ENCODE peak calls at places on chromosome 11, in nine cellular contexts. Y, O, K, W, F, B, J, Q and Z are unnamed samples. For H3K4me1, the result is how much of the 10 kb centered on the place peaks cover.

GRCh38 chr11:368414-369335 is 624 bp upstream of the B4GALNT4 start:
- DNase-seq in Q (no peak), F (no peak), W (no peak), K (no peak), O (no peak), J (no peak), B (no peak), Y (no peak), Z (no peak)

GRCh38 chr11:116452447-116452846 is 320.3 kb downstream of the BUD13 start:
- DNase-seq in F (no peak), B (no peak), J (no peak), Q (no peak), Y (no peak), O (no peak), K (no peak), W (no peak), Z (no peak)

GRCh38 chr11:35340101-35340500 is 79.3 kb downstream of the SLC1A2 start:
- DNase-seq in B (no peak), J (no peak), F (no peak), Q (no peak), W (no peak), O (no peak), Y (no peak), K (no peak), Z (no peak)

GRCh38 chr11:117443269-117444186 is 115.9 kb downstream of the CEP164 start:
- DNase-seq in O (no peak), B (no peak), K (peak), W (peak), Y (peak), F (no peak), J (peak), Q (peak), Z (peak)

GRCh38 chr11:86670179-86670578 is 2.2 kb downstream of the ME3 start:
- DNase-seq in W (no peak), B (no peak), K (no peak), J (no peak), Q (no peak), F (no peak), Y (no peak), O (no peak), Z (no peak)

GRCh38 chr11:33674035-33674814 is 26.4 kb downstream of the C11orf91 start:
- DNase-seq in K (no peak), B (no peak), J (no peak), W (no peak), Y (no peak), O (no peak), F (no peak), Q (no peak), Z (no peak)

GRCh38 chr11:3146612-3147256 is 18.4 kb downstream of the OSBPL5 start:
- DNase-seq in B (no peak), O (no peak), J (no peak), W (no peak), F (no peak), K (no peak), Y (no peak), Q (no peak), Z (no peak)

GRCh38 chr11:119473226-119473625 is 50.3 kb upstream of the THY1 start:
- DNase-seq in K (no peak), J (no peak), B (no peak), O (no peak), Y (no peak), W (no peak), Q (no peak), F (no peak), Z (no peak)

GRCh38 chr11:112453601-112454577 is 193.2 kb upstream of the PLET1 start:
- DNase-seq in J (peak), K (peak), F (peak), Q (no peak), B (no peak), Y (peak), O (peak), W (peak), Z (peak)

GRCh38 chr11:16738949-16739262 is 459 bp downstream of the C11orf58 start:
- DNase-seq in O (no peak), Q (no peak), Y (no peak), B (no peak), F (no peak), W (no peak), K (no peak), J (no peak), Z (no peak)

GRCh38 chr11:124865902-124866851 is 945 bp downstream of the ROBO3 start:
- DNase-seq in Q (no peak), J (peak), W (peak), B (no peak), F (peak), K (peak), Y (peak), O (peak), Z (peak)

GRCh38 chr11:64224151-64224890 is 1.7 kb downstream of the TRPT1 start:
- DNase-seq in O (no peak), Y (no peak), B (no peak), J (no peak), K (no peak), F (no peak), Q (no peak), W (no peak), Z (no peak)

GRCh38 chr11:1341928-1342524 is 32.6 kb upstream of the TOLLIP start:
- DNase-seq in J (no peak), B (no peak), O (no peak), Q (no peak), K (peak), W (no peak), F (no peak), Y (peak), Z (peak)

DNA sequence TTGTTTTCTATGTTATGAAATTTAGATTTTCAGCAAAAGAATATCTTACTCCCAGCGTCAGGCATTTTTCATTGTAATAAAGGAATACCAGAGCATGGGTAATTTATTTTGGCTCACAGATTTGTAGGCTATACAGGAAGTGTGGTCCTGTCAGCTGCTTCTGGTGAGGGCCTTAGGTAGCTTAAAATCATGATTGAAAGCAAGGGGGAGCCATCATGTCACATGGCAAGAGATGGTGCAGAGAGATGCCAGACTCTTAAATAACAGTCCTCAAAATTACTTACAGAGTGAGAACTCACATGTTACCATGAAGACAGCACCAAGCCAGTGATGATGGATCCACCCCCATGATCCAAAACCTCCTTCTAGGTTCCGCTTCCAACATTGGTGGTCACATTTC is 825.0 kb upstream of the CHORDC1 start:
- DNase-seq in W (no peak), F (no peak), J (no peak), Y (no peak), Q (no peak), B (no peak), K (no peak), O (no peak), Z (no peak)
- H3K4me1 ChIP-seq in W (under half), F (under half), J (under half), Y (under half), Q (under half), B (under half), K (under half), O (under half), Z (under half)

DNA sequence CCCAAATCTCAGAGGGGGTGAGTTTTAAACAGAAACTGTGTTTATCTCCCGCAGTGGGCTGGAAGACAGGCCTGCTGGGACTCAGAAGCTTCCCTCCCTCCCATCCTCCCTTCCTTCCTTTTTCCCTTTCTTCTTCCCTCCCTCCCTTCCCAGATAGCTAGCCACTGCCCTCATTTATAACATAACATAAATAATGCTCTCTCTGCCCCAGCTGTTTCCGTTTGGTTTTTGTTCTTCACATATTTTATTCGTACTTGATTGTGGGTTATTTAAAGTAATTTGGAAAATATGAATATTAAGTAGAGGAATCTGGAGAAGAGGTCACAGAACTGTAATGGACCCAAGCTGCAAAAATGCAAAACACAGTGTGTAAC is 140.9 kb downstream of the TEAD1 start:
- DNase-seq in Q (no peak), O (no peak), W (no peak), K (no peak), J (no peak), F (no peak), B (no peak), Y (no peak), Z (no peak)
- H3K4me1 ChIP-seq in Q (under half), O (half or more), W (under half), K (under half), J (under half), F (under half), B (half or more), Y (under half), Z (half or more)

GRCh38 chr11:96101146-96101545 is 177.2 kb upstream of the MTMR2 start:
- DNase-seq in F (no peak), B (no peak), K (no peak), Q (no peak), Y (no peak), W (no peak), O (no peak), J (no peak), Z (no peak)

GRCh38 chr11:96102664-96103068 is 178.8 kb upstream of the MTMR2 start:
- DNase-seq in F (no peak), O (no peak), K (no peak), B (no peak), Y (no peak), J (no peak), W (no peak), Q (no peak), Z (no peak)

GRCh38 chr11:96105197-96105895 is 181.4 kb upstream of the MTMR2 start:
- DNase-seq in F (no peak), Q (no peak), J (no peak), O (no peak), K (no peak), Y (no peak), B (no peak), W (no peak), Z (no peak)

GRCh38 chr11:96103721-96104120 is 179.8 kb upstream of the MTMR2 start:
- DNase-seq in J (no peak), F (no peak), Y (no peak), Q (no peak), K (no peak), B (no peak), O (no peak), W (no peak), Z (no peak)

DNA sequence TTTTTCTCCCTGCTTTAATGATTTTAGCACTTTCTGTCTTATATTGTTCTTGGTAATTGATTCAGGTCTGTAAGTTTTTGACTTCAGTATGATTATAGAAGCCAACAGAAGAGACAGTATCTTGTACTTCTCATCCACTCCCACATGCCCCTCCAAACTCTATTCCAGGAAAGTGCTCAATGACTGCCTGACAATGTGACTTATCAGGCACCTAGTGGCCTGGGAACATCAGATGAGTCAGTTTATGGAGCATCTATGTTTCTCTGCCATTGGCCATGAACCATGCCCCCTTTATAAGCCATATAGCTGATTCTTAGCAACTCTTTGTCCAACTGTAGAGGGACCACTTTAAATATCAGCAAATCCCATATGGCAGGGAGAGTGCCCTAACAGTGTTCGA is 179.2 kb upstream of the MTMR2 start:
- DNase-seq in Q (no peak), B (no peak), W (no peak), K (no peak), Y (no peak), O (no peak), F (no peak), J (no peak), Z (no peak)
- H3K4me1 ChIP-seq in Q (under half), B (half or more), W (under half), K (under half), Y (under half), O (under half), F (under half), J (under half), Z (under half)

GRCh38 chr11:46345131-46345597 is 2.1 kb upstream of the DGKZ start:
- DNase-seq in O (no peak), B (no peak), K (peak), F (no peak), Q (peak), Y (no peak), J (peak), W (no peak), Z (no peak)
- H3K4me1 ChIP-seq in O (under half), B (half or more), K (under half), F (half or more), Q (under half), Y (under half), J (under half), W (half or more), Z (under half)